ENCODE peak calls at places on chromosomes 12 and 14, in seven cellular contexts. One of them, this sample, is unnamed.

GRCh38 chr14:94163806-94164205 is 10.3 kb upstream of the PPP4R4 start:
- DNase-seq in H9: no peak
- DNase-seq in IMR-90: no peak
- DNase-seq in natural killer cell: no peak
- DNase-seq in glutamatergic neuron: no peak
- DNase-seq in B cell: no peak
- DNase-seq in right lobe of liver: no peak
- DNase-seq in this sample: no peak

GRCh38 chr14:104202259-104203070 is 64.1 kb downstream of the KIF26A start:
- DNase-seq in IMR-90: no peak
- DNase-seq in right lobe of liver: no peak
- DNase-seq in H9: no peak
- DNase-seq in natural killer cell: no peak
- DNase-seq in glutamatergic neuron: no peak
- DNase-seq in B cell: no peak
- DNase-seq in this sample: no peak

GRCh38 chr14:49621114-49621881 is 699 bp downstream of the MGAT2 start:
- DNase-seq in right lobe of liver: peak; percentile 80
- DNase-seq in natural killer cell: no peak
- DNase-seq in IMR-90: peak; percentile 28
- DNase-seq in H9: peak; percentile 64
- DNase-seq in glutamatergic neuron: peak; percentile 86
- DNase-seq in B cell: no peak
- DNase-seq in this sample: peak; percentile 78

GRCh38 chr12:122721057-122721545 is 4.5 kb upstream of the HCAR3 start:
- DNase-seq in right lobe of liver: no peak
- DNase-seq in IMR-90: no peak
- DNase-seq in natural killer cell: no peak
- DNase-seq in B cell: no peak
- DNase-seq in H9: no peak
- DNase-seq in glutamatergic neuron: no peak
- DNase-seq in this sample: no peak

GRCh38 chr14:103551338-103551762 is 11.1 kb downstream of the BAG5 start:
- DNase-seq in glutamatergic neuron: no peak
- DNase-seq in natural killer cell: no peak
- DNase-seq in right lobe of liver: peak; percentile 55
- DNase-seq in B cell: no peak
- DNase-seq in IMR-90: no peak
- DNase-seq in H9: no peak
- DNase-seq in this sample: no peak

GRCh38 chr14:75422169-75422568 is 5.7 kb upstream of the JDP2 start:
- DNase-seq in natural killer cell: no peak
- DNase-seq in glutamatergic neuron: no peak
- DNase-seq in right lobe of liver: no peak
- DNase-seq in H9: no peak
- DNase-seq in B cell: no peak
- DNase-seq in IMR-90: peak; percentile 92
- DNase-seq in this sample: peak; percentile 45

GRCh38 chr12:6118891-6119568 is 5.4 kb downstream of the VWF start:
- DNase-seq in IMR-90: no peak
- DNase-seq in right lobe of liver: no peak
- DNase-seq in glutamatergic neuron: no peak
- DNase-seq in H9: no peak
- DNase-seq in B cell: no peak
- DNase-seq in natural killer cell: no peak
- DNase-seq in this sample: no peak

GRCh38 chr14:102231476-102232347 is 73.3 kb downstream of the MOK start:
- DNase-seq in IMR-90: no peak
- DNase-seq in natural killer cell: no peak
- DNase-seq in right lobe of liver: no peak
- DNase-seq in H9: no peak
- DNase-seq in glutamatergic neuron: no peak
- DNase-seq in B cell: no peak
- DNase-seq in this sample: no peak

GRCh38 chr14:103552011-103552797 is 10.3 kb downstream of the BAG5 start:
- DNase-seq in B cell: no peak
- DNase-seq in natural killer cell: no peak
- DNase-seq in IMR-90: peak; percentile 49
- DNase-seq in right lobe of liver: peak; percentile 32
- DNase-seq in glutamatergic neuron: no peak
- DNase-seq in H9: no peak
- DNase-seq in this sample: no peak

GRCh38 chr12:58988643-58989042 is 68.3 kb upstream of the LRIG3 start:
- DNase-seq in H9: no peak
- DNase-seq in right lobe of liver: no peak
- DNase-seq in natural killer cell: no peak
- DNase-seq in IMR-90: no peak
- DNase-seq in B cell: no peak
- DNase-seq in glutamatergic neuron: no peak
- DNase-seq in this sample: no peak

GRCh38 chr14:78709795-78710569 is 539.8 kb downstream of the NRXN3 start:
- DNase-seq in B cell: no peak
- DNase-seq in glutamatergic neuron: no peak
- DNase-seq in natural killer cell: no peak
- DNase-seq in IMR-90: no peak
- DNase-seq in H9: no peak
- DNase-seq in right lobe of liver: no peak
- DNase-seq in this sample: no peak

GRCh38 chr14:103391048-103391447 is 5.8 kb downstream of the MARK3 start:
- DNase-seq in H9: no peak
- DNase-seq in B cell: peak; percentile 68
- DNase-seq in natural killer cell: peak; percentile 19
- DNase-seq in right lobe of liver: no peak
- DNase-seq in IMR-90: peak; percentile 87
- DNase-seq in glutamatergic neuron: no peak
- DNase-seq in this sample: peak; percentile 72

GRCh38 chr12:31322651-31323248 is 3.2 kb downstream of the SINHCAF start:
- DNase-seq in glutamatergic neuron: no peak
- DNase-seq in IMR-90: peak; percentile 59
- DNase-seq in H9: no peak
- DNase-seq in right lobe of liver: no peak
- DNase-seq in natural killer cell: no peak
- DNase-seq in B cell: no peak
- DNase-seq in this sample: no peak

GRCh38 chr14:57869530-57870088 is 3.7 kb upstream of the SLC35F4 start:
- DNase-seq in natural killer cell: no peak
- DNase-seq in B cell: no peak
- DNase-seq in H9: no peak
- DNase-seq in IMR-90: no peak
- DNase-seq in glutamatergic neuron: no peak
- DNase-seq in right lobe of liver: no peak
- DNase-seq in this sample: no peak

GRCh38 chr12:114288071-114288470 is 117.9 kb downstream of the TBX5 start:
- DNase-seq in B cell: no peak
- DNase-seq in natural killer cell: no peak
- DNase-seq in IMR-90: peak; percentile 21
- DNase-seq in H9: no peak
- DNase-seq in glutamatergic neuron: no peak
- DNase-seq in right lobe of liver: no peak
- DNase-seq in this sample: no peak

GRCh38 chr14:30994681-30995620 is 30.5 kb upstream of the AP4S1 start:
- DNase-seq in natural killer cell: no peak
- DNase-seq in right lobe of liver: no peak
- DNase-seq in glutamatergic neuron: no peak
- DNase-seq in B cell: no peak
- DNase-seq in H9: no peak
- DNase-seq in IMR-90: peak; percentile 32
- DNase-seq in this sample: no peak

GRCh38 chr12:96886998-96887677 is 19.9 kb upstream of the NEDD1 start:
- DNase-seq in B cell: no peak
- DNase-seq in natural killer cell: no peak
- DNase-seq in IMR-90: peak; percentile 66
- DNase-seq in H9: peak; percentile 43
- DNase-seq in right lobe of liver: no peak
- DNase-seq in glutamatergic neuron: no peak
- DNase-seq in this sample: no peak

DNA sequence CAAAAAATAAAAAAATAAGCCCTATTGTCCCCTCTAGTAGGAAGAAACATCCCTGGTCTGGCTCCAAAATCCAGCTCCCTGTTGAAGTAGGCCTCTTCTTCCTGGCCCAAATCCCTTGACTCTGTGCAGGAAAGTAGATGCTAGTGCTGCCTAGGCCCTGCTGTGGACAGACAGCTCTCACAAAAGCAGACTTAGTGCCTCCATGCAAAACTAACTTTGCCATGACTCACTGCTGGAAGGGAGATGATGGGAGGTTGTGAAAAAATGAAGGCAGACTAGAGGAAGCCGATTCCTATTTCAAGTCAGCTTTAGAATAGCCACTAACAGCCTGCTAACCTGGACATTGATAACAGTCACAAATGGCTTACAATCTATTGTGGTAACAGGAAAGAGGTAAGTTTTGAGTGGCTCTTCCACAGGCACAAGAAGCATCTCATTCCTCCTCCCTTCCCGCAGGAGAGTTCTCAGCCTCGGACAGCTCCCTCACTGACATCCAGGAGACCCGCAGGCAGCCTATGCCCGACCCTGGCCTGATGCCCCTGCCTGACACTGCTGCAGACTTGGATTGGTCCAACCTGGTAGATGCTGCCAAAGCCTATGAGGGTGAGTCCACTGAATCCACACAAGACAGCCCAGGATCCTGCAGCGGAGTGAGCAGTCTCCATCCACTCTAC is 198.9 kb upstream of the RGS6 start:
- DNase-seq in IMR-90: peak; percentile 76
- DNase-seq in H9: no peak
- DNase-seq in B cell: no peak
- DNase-seq in glutamatergic neuron: no peak
- DNase-seq in right lobe of liver: no peak
- DNase-seq in natural killer cell: no peak
- DNase-seq in this sample: no peak
- TF ChIP-seq CTCF in IMR-90: no peak
- TF ChIP-seq CTCF in H9: no peak
- TF ChIP-seq CTCF in B cell: no peak
- TF ChIP-seq CTCF in glutamatergic neuron: no peak
- TF ChIP-seq CTCF in right lobe of liver: no peak
- TF ChIP-seq CTCF in natural killer cell: no peak
- TF ChIP-seq CTCF in this sample: no peak

GRCh38 chr14:61744239-61744638 is 18.0 kb upstream of the SNAPC1 start:
- DNase-seq in H9: no peak
- DNase-seq in right lobe of liver: no peak
- DNase-seq in glutamatergic neuron: no peak
- DNase-seq in natural killer cell: no peak
- DNase-seq in IMR-90: no peak
- DNase-seq in B cell: no peak
- DNase-seq in this sample: no peak

GRCh38 chr14:61737913-61738312 is 24.3 kb upstream of the SNAPC1 start:
- DNase-seq in glutamatergic neuron: no peak
- DNase-seq in natural killer cell: no peak
- DNase-seq in H9: no peak
- DNase-seq in right lobe of liver: no peak
- DNase-seq in IMR-90: no peak
- DNase-seq in B cell: no peak
- DNase-seq in this sample: no peak

GRCh38 chr14:61747342-61747741 is 14.9 kb upstream of the SNAPC1 start:
- DNase-seq in IMR-90: no peak
- DNase-seq in H9: no peak
- DNase-seq in B cell: no peak
- DNase-seq in right lobe of liver: no peak
- DNase-seq in glutamatergic neuron: no peak
- DNase-seq in natural killer cell: no peak
- DNase-seq in this sample: no peak

GRCh38 chr14:61739133-61739532 is 23.1 kb upstream of the SNAPC1 start:
- DNase-seq in IMR-90: no peak
- DNase-seq in B cell: no peak
- DNase-seq in right lobe of liver: no peak
- DNase-seq in glutamatergic neuron: no peak
- DNase-seq in natural killer cell: no peak
- DNase-seq in H9: no peak
- DNase-seq in this sample: no peak

DNA sequence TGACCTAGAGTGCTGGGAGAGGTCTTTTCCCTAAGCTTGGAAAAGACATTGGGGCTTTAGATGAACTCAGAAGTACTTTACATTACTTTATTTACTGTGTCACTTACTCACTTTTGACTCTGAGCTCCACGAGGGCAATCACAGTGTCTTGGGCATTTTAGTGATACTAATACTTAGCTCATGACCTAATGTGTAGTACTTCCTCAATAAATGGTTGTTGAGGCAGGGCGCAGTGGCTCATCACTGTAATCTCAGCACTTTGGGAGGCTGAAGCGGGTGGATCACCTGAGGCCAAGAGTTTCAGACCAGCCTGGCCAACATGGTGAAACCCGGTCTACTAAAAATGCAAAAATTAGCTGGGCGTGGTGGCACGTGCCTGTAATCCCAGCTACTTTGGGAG is 19.8 kb upstream of the SNAPC1 start:
- DNase-seq in natural killer cell: no peak
- DNase-seq in right lobe of liver: no peak
- DNase-seq in B cell: no peak
- DNase-seq in H9: no peak
- DNase-seq in IMR-90: no peak
- DNase-seq in glutamatergic neuron: no peak
- DNase-seq in this sample: no peak
- TF ChIP-seq CTCF in natural killer cell: no peak
- TF ChIP-seq CTCF in right lobe of liver: no peak
- TF ChIP-seq CTCF in B cell: no peak
- TF ChIP-seq CTCF in H9: no peak
- TF ChIP-seq CTCF in IMR-90: no peak
- TF ChIP-seq CTCF in glutamatergic neuron: no peak
- TF ChIP-seq CTCF in this sample: no peak

GRCh38 chr12:68317047-68317667 is 15.0 kb downstream of the MDM1 start:
- DNase-seq in B cell: peak; percentile 64
- DNase-seq in H9: no peak
- DNase-seq in right lobe of liver: no peak
- DNase-seq in glutamatergic neuron: no peak
- DNase-seq in natural killer cell: no peak
- DNase-seq in IMR-90: peak; percentile 68
- DNase-seq in this sample: peak; percentile 68
- TF ChIP-seq CTCF in B cell: peak; percentile 89
- TF ChIP-seq CTCF in H9: peak; percentile 78
- TF ChIP-seq CTCF in right lobe of liver: peak; percentile 67
- TF ChIP-seq CTCF in glutamatergic neuron: peak; percentile 79
- TF ChIP-seq CTCF in natural killer cell: peak; percentile 87
- TF ChIP-seq CTCF in IMR-90: peak; percentile 74
- TF ChIP-seq CTCF in this sample: peak; percentile 82

GRCh38 chr12:124593851-124594401 is 26.5 kb upstream of the NCOR2 start:
- DNase-seq in right lobe of liver: peak; percentile 14
- DNase-seq in IMR-90: no peak
- DNase-seq in H9: no peak
- DNase-seq in B cell: no peak
- DNase-seq in glutamatergic neuron: no peak
- DNase-seq in natural killer cell: no peak
- DNase-seq in this sample: no peak

GRCh38 chr12:124597041-124597440 is 29.6 kb upstream of the NCOR2 start:
- DNase-seq in B cell: no peak
- DNase-seq in glutamatergic neuron: no peak
- DNase-seq in right lobe of liver: no peak
- DNase-seq in natural killer cell: no peak
- DNase-seq in H9: no peak
- DNase-seq in IMR-90: no peak
- DNase-seq in this sample: no peak

GRCh38 chr12:124594851-124595250 is 27.4 kb upstream of the NCOR2 start:
- DNase-seq in B cell: no peak
- DNase-seq in natural killer cell: no peak
- DNase-seq in H9: no peak
- DNase-seq in IMR-90: no peak
- DNase-seq in glutamatergic neuron: no peak
- DNase-seq in right lobe of liver: peak; percentile 17
- DNase-seq in this sample: no peak

GRCh38 chr12:124593176-124593575 is 25.8 kb upstream of the NCOR2 start:
- DNase-seq in B cell: no peak
- DNase-seq in right lobe of liver: no peak
- DNase-seq in IMR-90: no peak
- DNase-seq in glutamatergic neuron: no peak
- DNase-seq in natural killer cell: no peak
- DNase-seq in H9: no peak
- DNase-seq in this sample: no peak

GRCh38 chr12:124595444-124595843 is 28.0 kb upstream of the NCOR2 start:
- DNase-seq in glutamatergic neuron: no peak
- DNase-seq in B cell: no peak
- DNase-seq in H9: no peak
- DNase-seq in IMR-90: no peak
- DNase-seq in right lobe of liver: peak; percentile 9
- DNase-seq in natural killer cell: no peak
- DNase-seq in this sample: no peak
- TF ChIP-seq CTCF in glutamatergic neuron: no peak
- TF ChIP-seq CTCF in B cell: no peak
- TF ChIP-seq CTCF in H9: no peak
- TF ChIP-seq CTCF in IMR-90: peak; percentile 0
- TF ChIP-seq CTCF in right lobe of liver: no peak
- TF ChIP-seq CTCF in natural killer cell: no peak
- TF ChIP-seq CTCF in this sample: no peak

This sample was measured in activated CD8-positive, alpha-beta T cell treated with anti-CD3 and anti-CD28 coated beads for 36 hours.